ENCODE peak calls at places on chromosomes 11 and 22, in ten cellular contexts. One of them, this sample, is unnamed. For H3K27me3, the result is how much of the 10 kb centered on the place peaks cover.

GRCh38 chr11:110712643-110713468 is 619 bp upstream of the ARHGAP20 start:
- DNase-seq in GM23248: peak
- DNase-seq in brain microvascular endothelial cell: peak
- DNase-seq in thoracic aorta: no peak
- DNase-seq in astrocyte: peak
- DNase-seq in bronchial epithelial cell: peak
- DNase-seq in H9: peak
- DNase-seq in ovary: no peak
- DNase-seq in heart right ventricle: no peak
- DNase-seq in testis: peak
- DNase-seq in this sample: no peak

GRCh38 chr11:34174411-34175041 is 69.1 kb downstream of the NAT10 start:
- DNase-seq in thoracic aorta: peak
- DNase-seq in ovary: peak
- DNase-seq in heart right ventricle: peak
- DNase-seq in astrocyte: no peak
- DNase-seq in H9: peak
- DNase-seq in GM23248: peak
- DNase-seq in testis: peak
- DNase-seq in brain microvascular endothelial cell: peak
- DNase-seq in bronchial epithelial cell: peak
- DNase-seq in this sample: peak

GRCh38 chr22:19970479-19971275 is 29.1 kb upstream of the TXNRD2 start:
- DNase-seq in testis: peak
- DNase-seq in ovary: peak
- DNase-seq in thoracic aorta: no peak
- DNase-seq in H9: peak
- DNase-seq in heart right ventricle: peak
- DNase-seq in GM23248: peak
- DNase-seq in brain microvascular endothelial cell: peak
- DNase-seq in astrocyte: no peak
- DNase-seq in bronchial epithelial cell: peak
- DNase-seq in this sample: peak

GRCh38 chr11:117686711-117687110 is 110.3 kb downstream of the DSCAML1 start:
- DNase-seq in H9: no peak
- DNase-seq in testis: no peak
- DNase-seq in heart right ventricle: no peak
- DNase-seq in brain microvascular endothelial cell: no peak
- DNase-seq in bronchial epithelial cell: peak
- DNase-seq in thoracic aorta: no peak
- DNase-seq in GM23248: peak
- DNase-seq in astrocyte: no peak
- DNase-seq in ovary: no peak
- DNase-seq in this sample: no peak

GRCh38 chr22:50691521-50691920 is 18.9 kb downstream of the SHANK3 start:
- DNase-seq in heart right ventricle: no peak
- DNase-seq in testis: no peak
- DNase-seq in thoracic aorta: no peak
- DNase-seq in H9: peak
- DNase-seq in bronchial epithelial cell: peak
- DNase-seq in astrocyte: no peak
- DNase-seq in brain microvascular endothelial cell: peak
- DNase-seq in GM23248: peak
- DNase-seq in ovary: peak
- DNase-seq in this sample: peak

GRCh38 chr11:70110538-70111055 is 32.5 kb downstream of the ANO1 start:
- DNase-seq in heart right ventricle: peak
- DNase-seq in brain microvascular endothelial cell: no peak
- DNase-seq in thoracic aorta: no peak
- DNase-seq in ovary: no peak
- DNase-seq in testis: no peak
- DNase-seq in astrocyte: no peak
- DNase-seq in bronchial epithelial cell: no peak
- DNase-seq in H9: no peak
- DNase-seq in GM23248: no peak
- DNase-seq in this sample: peak

GRCh38 chr22:27483095-27483798 is 318.3 kb downstream of the MN1 start:
- DNase-seq in testis: no peak
- DNase-seq in heart right ventricle: no peak
- DNase-seq in H9: no peak
- DNase-seq in ovary: no peak
- DNase-seq in brain microvascular endothelial cell: no peak
- DNase-seq in bronchial epithelial cell: peak
- DNase-seq in astrocyte: no peak
- DNase-seq in thoracic aorta: no peak
- DNase-seq in GM23248: no peak
- DNase-seq in this sample: no peak

GRCh38 chr22:21100149-21101032 is 54.6 kb downstream of the LRRC74B start:
- DNase-seq in thoracic aorta: no peak
- DNase-seq in heart right ventricle: no peak
- DNase-seq in brain microvascular endothelial cell: no peak
- DNase-seq in H9: no peak
- DNase-seq in ovary: no peak
- DNase-seq in bronchial epithelial cell: no peak
- DNase-seq in GM23248: peak
- DNase-seq in astrocyte: no peak
- DNase-seq in testis: no peak
- DNase-seq in this sample: no peak

GRCh38 chr22:46097268-46097900 is 52.9 kb upstream of the PPARA start:
- DNase-seq in brain microvascular endothelial cell: no peak
- DNase-seq in H9: no peak
- DNase-seq in GM23248: no peak
- DNase-seq in astrocyte: no peak
- DNase-seq in testis: no peak
- DNase-seq in ovary: no peak
- DNase-seq in heart right ventricle: no peak
- DNase-seq in bronchial epithelial cell: no peak
- DNase-seq in thoracic aorta: no peak
- DNase-seq in this sample: no peak
- H3K27me3 ChIP-seq in brain microvascular endothelial cell: under half
- H3K27me3 ChIP-seq in H9: under half
- H3K27me3 ChIP-seq in GM23248: under half
- H3K27me3 ChIP-seq in astrocyte: under half
- H3K27me3 ChIP-seq in testis: under half
- H3K27me3 ChIP-seq in ovary: under half
- H3K27me3 ChIP-seq in heart right ventricle: under half
- H3K27me3 ChIP-seq in bronchial epithelial cell: under half
- H3K27me3 ChIP-seq in thoracic aorta: under half
- H3K27me3 ChIP-seq in this sample: under half

GRCh38 chr11:116510166-116510565 is 262.6 kb downstream of the BUD13 start:
- DNase-seq in brain microvascular endothelial cell: no peak
- DNase-seq in heart right ventricle: no peak
- DNase-seq in GM23248: no peak
- DNase-seq in bronchial epithelial cell: no peak
- DNase-seq in ovary: peak
- DNase-seq in thoracic aorta: no peak
- DNase-seq in astrocyte: no peak
- DNase-seq in H9: no peak
- DNase-seq in testis: no peak
- DNase-seq in this sample: no peak

GRCh38 chr11:116512841-116513240 is 259.9 kb downstream of the BUD13 start:
- DNase-seq in ovary: no peak
- DNase-seq in bronchial epithelial cell: no peak
- DNase-seq in GM23248: no peak
- DNase-seq in brain microvascular endothelial cell: no peak
- DNase-seq in heart right ventricle: no peak
- DNase-seq in astrocyte: no peak
- DNase-seq in testis: no peak
- DNase-seq in thoracic aorta: no peak
- DNase-seq in H9: no peak
- DNase-seq in this sample: no peak

GRCh38 chr11:116511684-116512083 is 261.1 kb downstream of the BUD13 start:
- DNase-seq in GM23248: no peak
- DNase-seq in testis: no peak
- DNase-seq in thoracic aorta: no peak
- DNase-seq in ovary: no peak
- DNase-seq in astrocyte: no peak
- DNase-seq in heart right ventricle: no peak
- DNase-seq in brain microvascular endothelial cell: no peak
- DNase-seq in bronchial epithelial cell: no peak
- DNase-seq in H9: no peak
- DNase-seq in this sample: no peak

GRCh38 chr11:116509566-116509965 is 263.2 kb downstream of the BUD13 start:
- DNase-seq in GM23248: no peak
- DNase-seq in thoracic aorta: no peak
- DNase-seq in ovary: no peak
- DNase-seq in astrocyte: no peak
- DNase-seq in brain microvascular endothelial cell: no peak
- DNase-seq in testis: no peak
- DNase-seq in bronchial epithelial cell: no peak
- DNase-seq in H9: peak
- DNase-seq in heart right ventricle: no peak
- DNase-seq in this sample: no peak

DNA sequence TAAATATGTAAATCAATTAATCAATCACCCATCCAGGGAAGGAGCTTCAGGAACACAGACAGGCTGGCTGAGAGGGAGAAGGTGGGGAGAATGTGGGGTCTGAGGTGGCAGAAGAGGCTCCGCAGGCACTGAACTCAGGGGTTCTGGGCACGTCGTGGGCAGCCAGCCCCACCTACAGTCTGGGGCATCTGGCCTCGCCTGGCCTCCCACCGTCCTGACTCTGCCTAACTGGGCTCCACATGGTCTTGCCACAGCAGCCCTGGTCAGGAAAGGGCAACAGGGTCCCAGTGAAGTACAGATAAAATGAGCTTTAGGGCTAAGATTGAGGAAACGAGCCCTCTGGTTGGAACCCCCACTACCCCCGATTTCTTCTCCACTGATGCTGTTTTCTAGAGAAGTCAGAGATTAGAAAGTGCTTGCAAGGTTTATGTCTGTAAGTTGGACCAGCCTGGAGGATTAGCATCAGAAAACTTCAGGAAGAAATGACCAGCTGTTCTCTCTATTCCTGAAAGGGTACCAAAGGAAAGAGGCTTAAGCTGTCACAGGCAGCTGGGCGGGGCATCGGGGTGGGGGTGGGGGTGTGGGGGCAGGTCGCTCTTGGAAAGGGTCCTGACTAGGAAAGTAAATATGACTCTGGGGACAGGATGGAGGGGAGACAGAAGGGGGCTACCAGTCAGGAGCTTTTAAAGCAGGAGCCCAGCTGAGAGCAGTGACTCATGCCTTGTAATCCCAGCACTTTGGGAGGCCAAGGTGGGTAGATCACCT is 261.7 kb downstream of the BUD13 start:
- DNase-seq in ovary: no peak
- DNase-seq in heart right ventricle: no peak
- DNase-seq in astrocyte: no peak
- DNase-seq in testis: no peak
- DNase-seq in H9: peak
- DNase-seq in thoracic aorta: no peak
- DNase-seq in brain microvascular endothelial cell: no peak
- DNase-seq in GM23248: no peak
- DNase-seq in bronchial epithelial cell: no peak
- DNase-seq in this sample: no peak
- H3K27me3 ChIP-seq in ovary: under half
- H3K27me3 ChIP-seq in heart right ventricle: under half
- H3K27me3 ChIP-seq in astrocyte: under half
- H3K27me3 ChIP-seq in testis: under half
- H3K27me3 ChIP-seq in H9: under half
- H3K27me3 ChIP-seq in thoracic aorta: under half
- H3K27me3 ChIP-seq in brain microvascular endothelial cell: under half
- H3K27me3 ChIP-seq in GM23248: under half
- H3K27me3 ChIP-seq in bronchial epithelial cell: under half
- H3K27me3 ChIP-seq in this sample: under half

GRCh38 chr22:38085501-38085900 is 1.5 kb upstream of the SLC16A8 start:
- DNase-seq in testis: no peak
- DNase-seq in GM23248: no peak
- DNase-seq in H9: no peak
- DNase-seq in bronchial epithelial cell: no peak
- DNase-seq in ovary: no peak
- DNase-seq in brain microvascular endothelial cell: no peak
- DNase-seq in thoracic aorta: no peak
- DNase-seq in heart right ventricle: no peak
- DNase-seq in astrocyte: no peak
- DNase-seq in this sample: no peak
- H3K27me3 ChIP-seq in testis: under half
- H3K27me3 ChIP-seq in GM23248: under half
- H3K27me3 ChIP-seq in H9: under half
- H3K27me3 ChIP-seq in bronchial epithelial cell: under half
- H3K27me3 ChIP-seq in ovary: under half
- H3K27me3 ChIP-seq in brain microvascular endothelial cell: under half
- H3K27me3 ChIP-seq in thoracic aorta: under half
- H3K27me3 ChIP-seq in heart right ventricle: under half
- H3K27me3 ChIP-seq in astrocyte: under half
- H3K27me3 ChIP-seq in this sample: under half

GRCh38 chr22:48892571-48893287 is 934.9 kb downstream of the BRD1 start:
- DNase-seq in bronchial epithelial cell: no peak
- DNase-seq in thoracic aorta: no peak
- DNase-seq in brain microvascular endothelial cell: no peak
- DNase-seq in ovary: no peak
- DNase-seq in testis: no peak
- DNase-seq in H9: peak
- DNase-seq in heart right ventricle: no peak
- DNase-seq in astrocyte: no peak
- DNase-seq in GM23248: no peak
- DNase-seq in this sample: no peak

GRCh38 chr22:48890693-48891554 is 936.7 kb downstream of the BRD1 start:
- DNase-seq in bronchial epithelial cell: no peak
- DNase-seq in testis: no peak
- DNase-seq in astrocyte: no peak
- DNase-seq in H9: no peak
- DNase-seq in GM23248: no peak
- DNase-seq in heart right ventricle: no peak
- DNase-seq in brain microvascular endothelial cell: no peak
- DNase-seq in thoracic aorta: no peak
- DNase-seq in ovary: no peak
- DNase-seq in this sample: no peak

GRCh38 chr22:48893288-48894063 is 934.2 kb downstream of the BRD1 start:
- DNase-seq in thoracic aorta: no peak
- DNase-seq in H9: no peak
- DNase-seq in astrocyte: no peak
- DNase-seq in testis: no peak
- DNase-seq in ovary: no peak
- DNase-seq in bronchial epithelial cell: no peak
- DNase-seq in GM23248: no peak
- DNase-seq in brain microvascular endothelial cell: no peak
- DNase-seq in heart right ventricle: no peak
- DNase-seq in this sample: no peak

GRCh38 chr22:48889887-48890692 is 937.6 kb downstream of the BRD1 start:
- DNase-seq in ovary: no peak
- DNase-seq in thoracic aorta: no peak
- DNase-seq in testis: no peak
- DNase-seq in brain microvascular endothelial cell: no peak
- DNase-seq in GM23248: no peak
- DNase-seq in bronchial epithelial cell: no peak
- DNase-seq in heart right ventricle: no peak
- DNase-seq in astrocyte: no peak
- DNase-seq in H9: peak
- DNase-seq in this sample: no peak

DNA sequence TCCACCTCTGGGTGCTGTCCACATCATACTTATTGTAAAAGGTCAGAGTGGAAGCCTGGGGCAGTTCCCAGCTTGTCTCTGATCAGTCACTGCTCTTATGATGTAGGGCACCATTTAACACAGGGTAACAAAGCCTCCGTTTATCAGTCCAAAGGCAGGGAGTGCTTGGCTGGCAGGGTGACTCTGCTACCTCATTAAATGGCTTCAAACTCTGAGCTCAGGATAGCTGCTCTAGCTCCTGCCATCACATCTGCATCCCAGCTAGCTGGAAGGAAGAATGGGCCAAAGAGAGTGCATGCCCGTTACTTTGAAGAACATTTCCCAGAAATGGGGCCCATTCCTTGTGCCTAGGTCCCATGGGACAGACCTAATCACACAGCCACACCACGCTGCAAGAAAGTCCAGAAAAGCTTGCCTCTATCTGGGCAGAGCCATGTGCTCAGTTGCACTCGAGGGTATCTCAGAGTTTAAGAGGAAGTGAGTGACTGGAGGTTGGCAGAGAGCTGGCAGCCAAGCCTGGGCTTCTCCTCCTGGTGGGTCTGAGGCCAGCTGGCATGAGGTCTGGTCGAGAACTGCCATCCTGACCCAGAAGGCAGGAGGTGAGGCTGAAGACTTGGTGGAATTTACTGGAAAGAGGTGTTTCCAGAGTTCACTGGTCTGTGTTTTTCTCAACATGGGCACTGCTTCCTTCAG is 935.8 kb downstream of the BRD1 start:
- DNase-seq in GM23248: no peak
- DNase-seq in brain microvascular endothelial cell: no peak
- DNase-seq in heart right ventricle: no peak
- DNase-seq in bronchial epithelial cell: no peak
- DNase-seq in thoracic aorta: no peak
- DNase-seq in ovary: no peak
- DNase-seq in H9: no peak
- DNase-seq in astrocyte: no peak
- DNase-seq in testis: no peak
- DNase-seq in this sample: no peak
- H3K27me3 ChIP-seq in GM23248: under half
- H3K27me3 ChIP-seq in brain microvascular endothelial cell: under half
- H3K27me3 ChIP-seq in heart right ventricle: under half
- H3K27me3 ChIP-seq in bronchial epithelial cell: under half
- H3K27me3 ChIP-seq in thoracic aorta: under half
- H3K27me3 ChIP-seq in ovary: under half
- H3K27me3 ChIP-seq in H9: under half
- H3K27me3 ChIP-seq in astrocyte: under half
- H3K27me3 ChIP-seq in testis: under half
- H3K27me3 ChIP-seq in this sample: half or more